ENCODE peak calls at places on chromosomes 16 and 17, in seven cellular contexts. V is mammary epithelial cell, G is sigmoid colon, L is tibial artery, Y is HCT116, C is spleen, R is neural progenitor cell. B is an unnamed sample.

GRCh38 chr16:2054543-2055245 is 6.9 kb downstream of the TSC2 start:
- DNase-seq in V (no peak), G (no peak), L (no peak), Y (no peak), C (no peak), R (no peak), B (no peak)

GRCh38 chr17:67046398-67046797 is 2.0 kb downstream of the CACNG1 start:
- DNase-seq in V (no peak), G (no peak), L (no peak), Y (no peak), C (peak; percentile 47), R (no peak), B (no peak)

GRCh38 chr17:78589031-78589675 is 12.0 kb upstream of the DNAH17 start:
- DNase-seq in V (no peak), G (no peak), L (no peak), Y (no peak), C (peak; percentile 58), R (no peak), B (no peak)

GRCh38 chr17:63598284-63598683 is 2.4 kb upstream of the TACO1 start:
- DNase-seq in V (no peak), G (no peak), L (no peak), Y (no peak), C (no peak), R (no peak), B (no peak)

GRCh38 chr16:4743217-4743897 is 9.0 kb downstream of the DNAAF8 start:
- DNase-seq in V (no peak), G (no peak), L (no peak), Y (no peak), C (no peak), R (no peak), B (no peak)

GRCh38 chr17:76083536-76083935 is 4.6 kb downstream of the ZACN start:
- DNase-seq in V (no peak), G (no peak), L (no peak), Y (no peak), C (no peak), R (no peak), B (no peak)

GRCh38 chr17:78490156-78490555 is 87.0 kb downstream of the DNAH17 start:
- DNase-seq in V (no peak), G (no peak), L (no peak), Y (no peak), C (no peak), R (no peak), B (no peak)

GRCh38 chr17:45310380-45311324 is 6.2 kb downstream of the MAP3K14 start:
- DNase-seq in V (no peak), G (no peak), L (no peak), Y (no peak), C (no peak), R (no peak), B (no peak)

GRCh38 chr16:58634265-58634802 is 4.7 kb upstream of the CNOT1 start:
- DNase-seq in V (no peak), G (no peak), L (no peak), Y (no peak), C (no peak), R (no peak), B (no peak)

GRCh38 chr17:41849251-41849990 is 11.8 kb downstream of the KLHL10 start:
- DNase-seq in V (no peak), G (no peak), L (no peak), Y (no peak), C (no peak), R (no peak), B (no peak)
- H3K4me3 ChIP-seq in V (no peak overlapping the region), G (no peak overlapping the region), L (no peak overlapping the region), Y (no peak overlapping the region), C (no peak overlapping the region), R (no peak overlapping the region), B (no peak overlapping the region)

GRCh38 chr17:77426676-77427386 is 286.1 kb downstream of the SEC14L1 start:
- DNase-seq in V (no peak), G (no peak), L (no peak), Y (no peak), C (no peak), R (no peak), B (no peak)

GRCh38 chr17:77429735-77429984 is 288.9 kb downstream of the SEC14L1 start:
- DNase-seq in V (no peak), G (no peak), L (no peak), Y (no peak), C (no peak), R (no peak), B (no peak)

GRCh38 chr17:77428901-77429734 is 288.3 kb downstream of the SEC14L1 start:
- DNase-seq in V (no peak), G (peak; percentile 79), L (no peak), Y (no peak), C (no peak), R (no peak), B (no peak)

GRCh38 chr17:77427471-77427991 is 286.8 kb downstream of the SEC14L1 start:
- DNase-seq in V (peak; percentile 80), G (peak; percentile 95), L (peak; percentile 70), Y (no peak), C (no peak), R (no peak), B (no peak)

DNA sequence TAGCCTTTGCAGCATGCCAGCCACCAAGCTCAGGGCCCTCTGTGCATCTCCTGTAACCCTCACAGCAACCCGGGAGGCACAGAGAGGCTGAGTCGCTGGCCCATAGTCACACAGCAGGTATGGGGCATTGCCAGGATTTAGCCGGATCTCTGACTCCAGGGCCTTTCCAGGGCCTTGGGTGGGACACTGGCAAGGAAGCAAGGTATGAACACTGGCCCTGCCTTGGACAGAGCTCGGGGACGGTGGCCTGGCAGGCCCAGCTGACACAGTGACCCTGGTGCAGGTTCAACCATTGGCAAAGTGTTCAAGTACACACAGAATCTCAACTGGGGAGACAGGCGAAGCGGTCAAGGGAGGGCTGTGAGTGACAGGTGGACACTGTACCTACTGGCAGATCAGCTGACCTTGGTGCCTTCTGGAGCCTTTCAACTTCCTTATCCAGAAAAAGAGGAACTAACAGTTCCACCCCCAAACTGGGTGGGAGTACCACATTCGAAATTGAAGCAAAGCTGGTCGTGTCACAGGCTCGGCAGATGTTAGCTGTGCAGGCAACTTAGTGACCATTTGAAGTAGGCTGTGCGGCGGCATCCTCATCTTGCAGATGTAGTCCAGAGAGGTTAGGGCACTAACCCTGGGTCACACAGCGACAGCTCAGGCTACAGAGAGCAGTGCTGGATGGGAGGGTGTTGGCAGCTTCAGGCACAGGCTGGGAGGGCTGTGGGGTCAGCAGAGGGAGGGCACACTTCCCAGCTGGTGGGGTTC is 287.4 kb downstream of the SEC14L1 start:
- DNase-seq in V (no peak), G (no peak), L (peak; percentile 63), Y (no peak), C (no peak), R (no peak), B (no peak)
- H3K4me1 ChIP-seq in V (peaks cover 72% of the 10 kb centered on the region), G (no peaks in the 10 kb centered on the region), L (peaks cover 77% of the 10 kb centered on the region), Y (peaks cover 43% of the 10 kb centered on the region), C (peaks cover 100% of the 10 kb centered on the region), R (peaks cover 39% of the 10 kb centered on the region), B (peaks cover 100% of the 10 kb centered on the region)

GRCh38 chr16:67558859-67559258 is 3.5 kb upstream of the CTCF start:
- DNase-seq in V (no peak), G (peak; percentile 25), L (no peak), Y (no peak), C (peak; percentile 6), R (no peak), B (no peak)
- TF ChIP-seq CTCF in V (no peak), G (no peak), L (no peak), Y (no peak), C (no peak), R (no peak), B (no peak)

GRCh38 chr17:30378797-30379302 is at the start of gene CPD:
- DNase-seq in V (peak; percentile 94), G (peak; percentile 98), L (peak; percentile 97), Y (peak; percentile 81), C (peak; percentile 97), R (peak; percentile 98), B (no peak)

GRCh38 chr17:30380643-30381419 is 2.1 kb downstream of the CPD start:
- DNase-seq in V (no peak), G (no peak), L (no peak), Y (no peak), C (no peak), R (no peak), B (no peak)

GRCh38 chr17:30380106-30380420 is 1.3 kb downstream of the CPD start:
- DNase-seq in V (no peak), G (no peak), L (no peak), Y (no peak), C (no peak), R (peak; percentile 25), B (no peak)

GRCh38 chr17:30379303-30380105 is 777 bp downstream of the CPD start:
- DNase-seq in V (no peak), G (peak; percentile 70), L (peak; percentile 20), Y (no peak), C (peak; percentile 89), R (peak; percentile 49), B (no peak)

DNA sequence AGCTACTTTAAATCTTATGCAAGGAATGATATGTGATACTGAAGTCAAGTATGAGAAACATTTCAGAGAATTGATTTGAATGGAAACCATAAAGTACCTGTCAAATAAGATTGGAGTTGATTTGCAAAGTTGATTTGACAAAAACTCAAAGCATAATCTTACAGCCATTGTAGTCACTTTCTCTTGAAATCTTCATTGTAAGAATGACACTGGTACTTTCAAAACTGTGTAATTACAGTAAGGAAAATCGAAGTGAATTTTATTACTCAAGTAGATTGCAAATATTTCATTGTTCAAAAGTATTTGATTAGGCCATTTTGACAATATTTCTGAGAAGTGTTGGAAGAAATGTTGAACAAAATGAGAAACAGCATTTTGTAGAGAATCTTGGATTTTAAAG is 3.6 kb downstream of the CPD start:
- DNase-seq in V (no peak), G (no peak), L (no peak), Y (no peak), C (no peak), R (no peak), B (no peak)
- H3K4me3 ChIP-seq in V (no peak overlapping the region), G (no peak overlapping the region), L (no peak overlapping the region), Y (no peak overlapping the region), C (no peak overlapping the region), R (no peak overlapping the region), B (no peak overlapping the region)

GRCh38 chr16:15539197-15539596 is 103.8 kb downstream of the MARF1 start:
- DNase-seq in V (no peak), G (no peak), L (no peak), Y (peak; percentile 43), C (no peak), R (peak; percentile 55), B (no peak)
- H3K4me1 ChIP-seq in V (no peaks in the 10 kb centered on the region), G (no peaks in the 10 kb centered on the region), L (peaks cover 7% of the 10 kb centered on the region), Y (peaks cover 11% of the 10 kb centered on the region), C (no peaks in the 10 kb centered on the region), R (no peaks in the 10 kb centered on the region), B (peaks cover 1% of the 10 kb centered on the region)